ENCODE peak calls at places on chromosome 20, in seven cellular contexts. Y is uterus; R is aorta; O is left cardiac atrium; X is NCI-H774; M is T-helper 17 cell; L is stimulated activated CD8-positive, alpha-beta memory T cell treated with anti-CD3 and anti-CD28 coated beads, Interleukin-4, amount 100 ng/mL, for 1 hour. U is an unnamed sample.

GRCh38 chr20:38177201-38177600 is 12.1 kb upstream of the TGM2 start:
- DNase-seq in Y (no peak), R (no peak), O (no peak), X (no peak), M (no peak), L (no peak), U (no peak)

GRCh38 chr20:56722042-56722441 is 92.9 kb downstream of the TFAP2C start:
- DNase-seq in Y (no peak), R (peak; percentile 73), O (no peak), X (no peak), M (no peak), L (no peak), U (no peak)

GRCh38 chr20:36337886-36338285 is 31.7 kb downstream of the DLGAP4 start:
- DNase-seq in Y (no peak), R (no peak), O (no peak), X (no peak), M (no peak), L (no peak), U (no peak)

GRCh38 chr20:23652371-23652770 is 14.6 kb upstream of the CST3 start:
- DNase-seq in Y (no peak), R (no peak), O (no peak), X (no peak), M (no peak), L (no peak), U (no peak)

GRCh38 chr20:2006452-2007381 is 12.9 kb upstream of the PDYN start:
- DNase-seq in Y (no peak), R (no peak), O (peak; percentile 31), X (no peak), M (peak; percentile 20), L (peak; percentile 5), U (no peak)

GRCh38 chr20:57501461-57502330 is 23.2 kb downstream of the CTCFL start:
- DNase-seq in Y (no peak), R (no peak), O (no peak), X (no peak), M (no peak), L (no peak), U (no peak)

GRCh38 chr20:52536841-52537400 is 345.3 kb upstream of the ZFP64 start:
- DNase-seq in Y (no peak), R (no peak), O (no peak), X (no peak), M (no peak), L (no peak), U (no peak)

GRCh38 chr20:57387945-57388351 is 3.2 kb upstream of the RBM38 start:
- DNase-seq in Y (peak; percentile 14), R (no peak), O (no peak), X (no peak), M (no peak), L (no peak), U (peak; percentile 51)

GRCh38 chr20:37329481-37330165 is 16.3 kb upstream of the SRC start:
- DNase-seq in Y (no peak), R (no peak), O (no peak), X (no peak), M (no peak), L (no peak), U (no peak)

GRCh38 chr20:8019178-8019997 is at the start of gene TMX4:
- DNase-seq in Y (peak; percentile 99), R (peak; percentile 99), O (peak; percentile 100), X (peak; percentile 96), M (peak; percentile 87), L (peak; percentile 80), U (peak; percentile 98)

GRCh38 chr20:17896247-17896723 is 72.3 kb downstream of the SNX5 start:
- DNase-seq in Y (peak; percentile 38), R (no peak), O (no peak), X (no peak), M (no peak), L (no peak), U (no peak)

GRCh38 chr20:47334022-47334551 is 22.4 kb downstream of the ZMYND8 start:
- DNase-seq in Y (peak; percentile 42), R (no peak), O (no peak), X (peak; percentile 25), M (no peak), L (no peak), U (no peak)

GRCh38 chr20:56626367-56627121 is 2.6 kb upstream of the TFAP2C start:
- DNase-seq in Y (no peak), R (no peak), O (no peak), X (no peak), M (no peak), L (no peak), U (no peak)

U was measured in sciatic nerve.